ENCODE peak calls at places on chromosomes 16 and 17, in five cellular contexts. One of them, this sample, is unnamed.

GRCh38 chr17:59786213-59786535 is 78.7 kb downstream of the VMP1 start:
- DNase-seq in mesothelial cell of epicardium: no peak
- DNase-seq in left kidney: no peak
- DNase-seq in GM04503: no peak
- DNase-seq in omental fat pad: no peak
- DNase-seq in this sample: no peak

GRCh38 chr17:40309031-40309937 is at the start of gene RARA:
- DNase-seq in mesothelial cell of epicardium: no peak
- DNase-seq in left kidney: peak; percentile 86
- DNase-seq in GM04503: no peak
- DNase-seq in omental fat pad: no peak
- DNase-seq in this sample: peak; percentile 32

GRCh38 chr16:11706180-11706742 is 36.4 kb downstream of the TXNDC11 start:
- DNase-seq in mesothelial cell of epicardium: no peak
- DNase-seq in left kidney: no peak
- DNase-seq in GM04503: no peak
- DNase-seq in omental fat pad: no peak
- DNase-seq in this sample: no peak

GRCh38 chr17:47239663-47240374 is 13.8 kb upstream of the ITGB3 start:
- DNase-seq in mesothelial cell of epicardium: no peak
- DNase-seq in left kidney: peak; percentile 53
- DNase-seq in GM04503: peak; percentile 98
- DNase-seq in omental fat pad: peak; percentile 66
- DNase-seq in this sample: no peak

GRCh38 chr16:11094838-11095565 is 150.6 kb downstream of the CLEC16A start:
- DNase-seq in mesothelial cell of epicardium: no peak
- DNase-seq in left kidney: peak; percentile 58
- DNase-seq in GM04503: no peak
- DNase-seq in omental fat pad: no peak
- DNase-seq in this sample: no peak

GRCh38 chr16:3518292-3518982 is 17.6 kb downstream of the CLUAP1 start:
- DNase-seq in mesothelial cell of epicardium: no peak
- DNase-seq in left kidney: no peak
- DNase-seq in GM04503: no peak
- DNase-seq in omental fat pad: no peak
- DNase-seq in this sample: no peak

GRCh38 chr17:78781339-78782304 is at the start of gene CYTH1:
- DNase-seq in mesothelial cell of epicardium: no peak
- DNase-seq in left kidney: peak; percentile 69
- DNase-seq in GM04503: no peak
- DNase-seq in omental fat pad: no peak
- DNase-seq in this sample: peak; percentile 37

GRCh38 chr16:4319454-4319853 is 3.6 kb downstream of the GLIS2 start:
- DNase-seq in mesothelial cell of epicardium: no peak
- DNase-seq in left kidney: no peak
- DNase-seq in GM04503: no peak
- DNase-seq in omental fat pad: no peak
- DNase-seq in this sample: peak; percentile 36

GRCh38 chr17:40827746-40828453 is 5.5 kb upstream of the KRT10 start:
- DNase-seq in mesothelial cell of epicardium: no peak
- DNase-seq in left kidney: no peak
- DNase-seq in GM04503: no peak
- DNase-seq in omental fat pad: no peak
- DNase-seq in this sample: no peak

GRCh38 chr16:17831330-17831729 is 360.6 kb upstream of the XYLT1 start:
- DNase-seq in mesothelial cell of epicardium: no peak
- DNase-seq in left kidney: no peak
- DNase-seq in GM04503: no peak
- DNase-seq in omental fat pad: no peak
- DNase-seq in this sample: no peak

GRCh38 chr17:41785091-41785875 is 1.2 kb downstream of the JUP start:
- DNase-seq in mesothelial cell of epicardium: peak; percentile 62
- DNase-seq in left kidney: peak; percentile 94
- DNase-seq in GM04503: no peak
- DNase-seq in omental fat pad: no peak
- DNase-seq in this sample: peak; percentile 50

GRCh38 chr17:31439716-31440115 is 48.2 kb downstream of the RAB11FIP4 start:
- DNase-seq in mesothelial cell of epicardium: no peak
- DNase-seq in left kidney: no peak
- DNase-seq in GM04503: no peak
- DNase-seq in omental fat pad: no peak
- DNase-seq in this sample: no peak

GRCh38 chr17:20174588-20175265 is 165.6 kb downstream of the SPECC1 start:
- DNase-seq in mesothelial cell of epicardium: no peak
- DNase-seq in left kidney: no peak
- DNase-seq in GM04503: no peak
- DNase-seq in omental fat pad: no peak
- DNase-seq in this sample: no peak

This sample was measured in naive B cell.